ENCODE peak calls at places on chromosomes 6 and 20, in seven cellular contexts. V is glutamatergic neuron, U is PC-3, X is stomach, I is prostate gland, F is body of pancreas, Q is astrocyte of the cerebellum. H is an unnamed sample.

GRCh38 chr6:20402181-20403079 is 751 bp downstream of the E2F3 start:
- DNase-seq in V (peak; percentile 72), U (peak; percentile 60), X (peak; percentile 35), I (peak; percentile 14), F (peak; percentile 41), Q (no peak), H (no peak)

GRCh38 chr20:45017859-45018258 is 51.5 kb downstream of the STK4 start:
- DNase-seq in V (no peak), U (no peak), X (no peak), I (no peak), F (no peak), Q (no peak), H (no peak)

GRCh38 chr6:141990840-141991239 is 141.9 kb upstream of the GJE1 start:
- DNase-seq in V (no peak), U (no peak), X (no peak), I (no peak), F (no peak), Q (no peak), H (no peak)

GRCh38 chr6:156630613-156631302 is 146.4 kb upstream of the ARID1B start:
- DNase-seq in V (no peak), U (no peak), X (no peak), I (no peak), F (no peak), Q (no peak), H (no peak)

GRCh38 chr6:152087096-152087495 is 279.6 kb downstream of the ESR1 start:
- DNase-seq in V (no peak), U (peak; percentile 49), X (no peak), I (no peak), F (no peak), Q (peak; percentile 73), H (no peak)

GRCh38 chr6:159279790-159280277 is 110.6 kb downstream of the FNDC1 start:
- DNase-seq in V (peak; percentile 42), U (no peak), X (peak; percentile 69), I (no peak), F (no peak), Q (no peak), H (no peak)

GRCh38 chr20:23782366-23782983 is 31.7 kb upstream of the CST1 start:
- DNase-seq in V (peak; percentile 65), U (peak; percentile 68), X (no peak), I (no peak), F (no peak), Q (no peak), H (no peak)

GRCh38 chr6:157760589-157761330 is 62.3 kb upstream of the SNX9 start:
- DNase-seq in V (no peak), U (peak; percentile 86), X (no peak), I (no peak), F (no peak), Q (peak; percentile 78), H (peak; percentile 75)

GRCh38 chr6:5085638-5086293 is 625 bp downstream of the PPP1R3G start:
- DNase-seq in V (peak; percentile 69), U (peak; percentile 42), X (no peak), I (no peak), F (peak; percentile 11), Q (no peak), H (no peak)

GRCh38 chr6:166279393-166279679 is 28.9 kb downstream of the PRR18 start:
- DNase-seq in V (no peak), U (no peak), X (no peak), I (no peak), F (no peak), Q (no peak), H (peak; percentile 5)

GRCh38 chr6:5619249-5619648 is 357.9 kb downstream of the FARS2 start:
- DNase-seq in V (no peak), U (no peak), X (no peak), I (no peak), F (no peak), Q (no peak), H (no peak)

GRCh38 chr6:121321282-121321681 is 13.0 kb downstream of the TBC1D32 start:
- DNase-seq in V (no peak), U (no peak), X (no peak), I (no peak), F (no peak), Q (no peak), H (no peak)

GRCh38 chr20:41574802-41575389 is 43.3 kb downstream of the CHD6 start:
- DNase-seq in V (no peak), U (no peak), X (no peak), I (no peak), F (no peak), Q (no peak), H (no peak)

GRCh38 chr20:41571006-41571405 is 47.2 kb downstream of the CHD6 start:
- DNase-seq in V (no peak), U (no peak), X (no peak), I (no peak), F (no peak), Q (no peak), H (no peak)

GRCh38 chr20:41570552-41570951 is 47.6 kb downstream of the CHD6 start:
- DNase-seq in V (no peak), U (no peak), X (no peak), I (no peak), F (no peak), Q (no peak), H (no peak)

GRCh38 chr20:41573955-41574354 is 44.2 kb downstream of the CHD6 start:
- DNase-seq in V (no peak), U (no peak), X (no peak), I (no peak), F (no peak), Q (no peak), H (no peak)

DNA sequence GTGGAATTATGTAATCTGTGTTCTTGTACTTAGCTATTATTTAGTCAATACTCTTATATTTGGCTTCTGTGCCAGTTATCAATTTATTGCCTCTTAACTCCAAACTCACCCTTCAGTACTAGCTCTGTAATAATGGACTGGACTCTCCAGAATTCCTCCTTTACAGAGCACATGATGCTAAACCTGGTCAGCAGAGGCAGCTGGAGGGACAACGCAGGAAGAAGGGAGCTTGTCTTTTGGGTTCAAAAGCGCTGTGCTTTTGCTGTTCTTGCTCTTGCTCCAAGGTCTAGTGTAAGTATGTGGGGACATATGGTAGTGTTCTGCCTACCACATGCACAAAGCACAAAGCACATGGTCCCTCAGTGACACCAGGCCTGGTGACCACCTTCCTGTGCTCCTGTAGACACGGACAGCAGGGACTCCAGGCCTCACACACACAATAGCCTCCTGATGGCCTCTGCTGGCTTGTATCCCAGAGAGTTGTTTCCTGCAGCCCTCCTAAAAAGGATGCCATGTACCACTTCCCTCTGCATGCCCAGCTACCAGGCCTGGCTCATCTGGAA is 46.1 kb downstream of the CHD6 start:
- DNase-seq in V (no peak), U (no peak), X (no peak), I (no peak), F (peak; percentile 35), Q (no peak), H (no peak)
- TF ChIP-seq CTCF in V (no peak), U (no peak), X (no peak), I (no peak), F (no peak), Q (peak; percentile 45), H (no peak)

DNA sequence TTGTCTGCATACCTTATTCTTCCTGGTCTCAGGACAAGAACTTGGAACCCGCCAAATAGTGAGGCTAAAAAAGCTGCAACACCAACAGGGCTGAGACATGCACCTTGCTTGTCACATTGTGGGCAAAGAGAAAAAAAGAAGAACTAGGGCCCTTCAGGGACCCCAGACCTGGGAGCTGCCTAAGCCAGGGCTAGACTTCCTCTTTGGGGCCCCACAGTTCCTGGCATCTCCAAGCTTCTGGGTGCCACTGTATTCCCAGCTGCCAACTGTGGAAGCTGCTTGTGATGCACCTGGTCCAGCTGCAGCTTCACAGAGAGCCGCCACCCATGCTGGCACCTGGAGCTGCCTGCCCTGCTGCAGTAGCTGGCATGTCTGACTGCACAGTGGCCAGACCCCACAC is 370.6 kb downstream of the CD83 start:
- DNase-seq in V (no peak), U (no peak), X (no peak), I (no peak), F (no peak), Q (no peak), H (no peak)
- TF ChIP-seq CTCF in V (no peak), U (no peak), X (no peak), I (no peak), F (no peak), Q (no peak), H (no peak)

GRCh38 chr6:29419516-29419915 is 4.8 kb downstream of the OR12D1 start:
- DNase-seq in V (no peak), U (no peak), X (no peak), I (no peak), F (no peak), Q (no peak), H (no peak)

DNA sequence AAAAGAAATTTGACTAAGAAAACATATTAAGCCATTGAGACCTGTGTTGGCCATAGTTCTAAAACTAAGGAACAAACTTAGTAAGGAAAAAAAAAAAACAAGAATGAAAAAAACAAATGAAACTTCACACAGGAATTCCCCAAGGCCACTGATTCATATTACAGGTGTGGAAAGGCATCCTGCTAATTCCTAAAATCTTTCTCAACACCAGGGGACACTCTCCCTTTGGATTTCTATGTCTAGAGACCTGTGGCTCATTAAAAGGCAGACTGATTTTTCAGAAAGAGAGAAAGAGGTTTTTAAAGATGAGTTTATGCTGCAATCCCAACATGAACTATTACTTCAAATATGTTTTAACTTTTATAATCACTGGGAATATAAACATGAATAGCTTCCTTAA is at the start of gene OR12D1:
- DNase-seq in V (no peak), U (peak; percentile 36), X (no peak), I (no peak), F (no peak), Q (no peak), H (no peak)
- TF ChIP-seq CTCF in V (no peak), U (peak; percentile 57), X (no peak), I (no peak), F (no peak), Q (no peak), H (no peak)

DNA sequence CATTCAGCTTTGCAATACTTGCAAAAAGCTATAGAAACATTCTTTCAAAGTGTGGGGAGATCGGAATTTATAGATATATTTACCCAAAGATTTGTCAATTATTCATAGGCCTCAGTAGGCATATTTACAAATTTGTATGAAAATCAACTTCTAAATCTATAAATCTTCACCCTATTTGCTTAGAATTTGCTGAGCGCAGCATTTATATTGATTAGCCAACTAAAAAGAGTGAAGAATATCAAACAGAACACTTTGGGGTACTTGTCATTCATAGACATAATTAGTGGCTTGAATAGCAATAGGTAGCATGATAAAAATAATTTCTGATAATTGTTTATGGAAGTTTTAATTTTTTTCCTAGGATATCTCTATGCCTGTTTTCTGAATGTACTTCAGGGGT is 244.5 kb upstream of the SLC35B3 start:
- DNase-seq in V (no peak), U (no peak), X (no peak), I (no peak), F (no peak), Q (no peak), H (no peak)
- TF ChIP-seq CTCF in V (no peak), U (no peak), X (no peak), I (no peak), F (no peak), Q (no peak), H (no peak)

DNA sequence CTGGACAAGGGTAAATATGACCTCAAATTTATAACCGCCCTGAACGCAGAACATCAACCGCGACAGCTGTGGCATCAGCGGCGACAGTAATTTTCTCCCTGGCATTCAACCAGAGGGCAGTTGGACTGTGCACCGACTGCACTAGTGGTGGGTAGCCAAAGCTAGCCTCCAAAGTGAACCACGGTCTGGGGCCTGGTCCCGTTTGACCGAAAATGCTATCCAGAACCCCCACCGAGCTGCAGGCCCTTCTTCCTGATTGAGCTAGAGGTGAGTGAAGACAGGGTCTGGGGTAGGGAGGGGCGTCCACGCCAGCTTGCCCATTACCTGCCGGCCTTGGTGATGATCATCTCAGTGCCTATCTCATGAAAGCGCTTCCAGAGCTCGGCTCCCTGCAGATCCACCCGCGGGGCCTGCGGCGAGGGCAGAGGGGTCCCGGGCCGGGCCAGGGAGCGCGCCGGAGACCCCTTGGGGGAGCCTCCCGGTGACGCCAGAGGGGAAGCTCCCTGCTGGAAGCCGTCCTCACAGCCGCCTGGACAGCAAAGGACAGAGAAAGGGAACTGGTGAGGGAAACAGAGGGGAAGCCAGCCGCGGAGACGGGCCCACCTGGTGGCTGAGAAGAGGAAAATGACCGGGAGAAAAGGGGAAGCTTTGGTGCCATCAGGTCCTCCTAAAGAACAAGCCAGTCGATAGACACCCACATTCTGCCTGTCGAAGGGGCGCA is 2.0 kb downstream of the TBX18 start:
- DNase-seq in V (peak; percentile 50), U (no peak), X (no peak), I (no peak), F (peak; percentile 6), Q (no peak), H (no peak)
- TF ChIP-seq CTCF in V (no peak), U (no peak), X (no peak), I (no peak), F (no peak), Q (peak; percentile 19), H (peak; percentile 48)

H was measured in osteocyte.